ENCODE peak calls at places on chromosomes 6 and 20, in five cellular contexts. B is heart right ventricle; M is cardiac muscle cell; C is pancreas; Z is effector memory CD4-positive, alpha-beta T cell. G is an unnamed sample. For H3K4me1 and H3K9me3, the result is how much of the 10 kb centered on the place peaks cover.

GRCh38 chr6:16045238-16045637 is 83.6 kb upstream of the MYLIP start:
- DNase-seq in B (no peak), Z (no peak), C (no peak), M (no peak), G (peak)

GRCh38 chr6:166029506-166029905 is 138.1 kb downstream of the TBXT start:
- DNase-seq in B (no peak), Z (no peak), C (no peak), M (no peak), G (no peak)

GRCh38 chr20:38159539-38159938 is 5.5 kb downstream of the TGM2 start:
- DNase-seq in C (no peak), B (no peak), Z (no peak), M (no peak), G (no peak)

GRCh38 chr6:37429352-37429750 is 3.7 kb upstream of the CMTR1 start:
- DNase-seq in M (no peak), B (no peak), Z (no peak), C (no peak), G (no peak)

GRCh38 chr6:118501816-118502568 is 46.1 kb upstream of the PLN start:
- DNase-seq in B (no peak), Z (no peak), M (no peak), C (no peak), G (no peak)

GRCh38 chr20:37218431-37218830 is 39.1 kb upstream of the MROH8 start:
- DNase-seq in C (no peak), M (no peak), B (no peak), Z (no peak), G (no peak)

GRCh38 chr20:16821211-16822089 is 73.3 kb downstream of the OTOR start:
- DNase-seq in M (peak), Z (no peak), C (no peak), B (no peak), G (no peak)

GRCh38 chr6:156828280-156828703 is 51.1 kb downstream of the ARID1B start:
- DNase-seq in B (no peak), C (no peak), M (no peak), Z (no peak), G (no peak)

GRCh38 chr6:122416825-122417224 is 17.4 kb downstream of the HSF2 start:
- DNase-seq in C (no peak), Z (no peak), M (peak), B (no peak), G (no peak)

GRCh38 chr6:15946701-15947390 is 182.0 kb upstream of the MYLIP start:
- DNase-seq in B (no peak), C (no peak), Z (no peak), M (no peak), G (no peak)

GRCh38 chr6:112464901-112465661 is 118.0 kb downstream of the RFPL4B start:
- DNase-seq in M (no peak), C (no peak), Z (no peak), B (no peak), G (no peak)

GRCh38 chr6:28981833-28982475 is 23.2 kb downstream of the ZNF311 start:
- DNase-seq in B (peak), M (peak), C (peak), Z (peak), G (peak)

GRCh38 chr6:167704396-167704801 is 122.3 kb upstream of the AFDN start:
- DNase-seq in Z (no peak), M (no peak), B (no peak), C (no peak), G (no peak)

GRCh38 chr6:35072051-35072697 is 69.0 kb downstream of the TCP11 start:
- DNase-seq in Z (no peak), B (no peak), M (no peak), C (no peak), G (no peak)

GRCh38 chr6:28207244-28208179 is 17.6 kb upstream of the ZSCAN9 start:
- DNase-seq in B (no peak), C (no peak), Z (no peak), M (peak), G (no peak)

GRCh38 chr20:48669946-48670630 is 157.7 kb downstream of the PREX1 start:
- DNase-seq in Z (no peak), M (no peak), B (no peak), C (no peak), G (no peak)

GRCh38 chr6:136962661-136963060 is 40.6 kb downstream of the SLC35D3 start:
- DNase-seq in B (peak), C (no peak), Z (no peak), M (peak), G (no peak)

GRCh38 chr6:63272397-63272796 is 47.4 kb downstream of the LGSN start:
- DNase-seq in B (no peak), C (no peak), Z (no peak), M (peak), G (no peak)

GRCh38 chr6:142732790-142733189 is 212.2 kb downstream of the HIVEP2 start:
- DNase-seq in Z (no peak), B (no peak), C (no peak), M (no peak), G (no peak)

GRCh38 chr20:59137532-59137931 is 26.1 kb upstream of the ZNF831 start:
- DNase-seq in Z (no peak), C (no peak), B (peak), M (no peak), G (peak)

GRCh38 chr6:139647816-139648215 is 273.4 kb upstream of the CITED2 start:
- DNase-seq in B (no peak), M (no peak), C (no peak), Z (no peak), G (no peak)

GRCh38 chr20:24370249-24370648 is 99.2 kb upstream of the SYNDIG1 start:
- DNase-seq in C (no peak), B (no peak), Z (no peak), M (no peak), G (no peak)
- H3K4me1 ChIP-seq in C (under half), B (under half), Z (under half), M (under half), G (under half)

GRCh38 chr6:158029668-158030230 is 48.1 kb downstream of the SYNJ2 start:
- DNase-seq in C (no peak), M (no peak), Z (no peak), B (no peak), G (no peak)

GRCh38 chr6:158028421-158028820 is 46.8 kb downstream of the SYNJ2 start:
- DNase-seq in C (peak), Z (no peak), M (no peak), B (no peak), G (no peak)

GRCh38 chr6:158026901-158027589 is 45.4 kb downstream of the SYNJ2 start:
- DNase-seq in C (peak), B (no peak), M (no peak), Z (no peak), G (no peak)

GRCh38 chr6:158027590-158028285 is 46.1 kb downstream of the SYNJ2 start:
- DNase-seq in Z (no peak), M (no peak), C (peak), B (no peak), G (no peak)

DNA sequence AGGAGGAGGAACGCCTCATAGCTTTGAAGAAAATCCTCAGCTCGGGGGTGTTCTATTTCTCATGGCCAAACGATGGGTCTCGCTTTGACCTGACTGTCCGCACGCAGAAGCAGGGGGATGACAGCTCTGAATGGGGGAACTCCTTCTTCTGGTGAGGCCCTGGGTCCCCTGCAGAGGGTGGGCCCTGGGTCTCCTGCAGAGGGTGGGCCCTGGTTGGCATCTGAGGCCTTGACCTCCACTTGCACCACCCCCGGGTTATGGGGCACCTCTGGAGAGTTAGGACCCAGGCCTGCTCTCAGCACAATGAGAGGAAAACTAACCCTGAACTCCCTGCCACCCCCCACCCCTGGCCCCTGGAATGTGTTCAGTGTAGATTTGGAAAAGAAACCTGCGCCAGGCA is 47.2 kb downstream of the SYNJ2 start:
- DNase-seq in B (no peak), C (no peak), Z (no peak), M (no peak), G (no peak)
- H3K27ac ChIP-seq in B (peak), C (no peak), Z (no peak), M (no peak), G (no peak)

GRCh38 chr6:107400748-107401147 is 58.6 kb downstream of the PDSS2 start:
- DNase-seq in C (no peak), Z (no peak), B (no peak), M (no peak), G (no peak)
- H3K9me3 ChIP-seq in C (under half), Z (under half), B (under half), M (under half), G (under half)

GRCh38 chr6:31820051-31820389 is 4.7 kb downstream of the HSPA1A start:
- DNase-seq in C (no peak), M (no peak), B (no peak), Z (no peak), G (no peak)

GRCh38 chr6:31826793-31827285 is 699 bp upstream of the HSPA1B start:
- DNase-seq in C (peak), Z (no peak), B (peak), M (peak), G (peak)

GRCh38 chr6:31822038-31822821 is 5.3 kb upstream of the HSPA1B start:
- DNase-seq in Z (peak), C (peak), M (peak), B (peak), G (peak)

GRCh38 chr6:31825553-31825952 is 2.0 kb upstream of the HSPA1B start:
- DNase-seq in M (no peak), B (no peak), Z (no peak), C (no peak), G (no peak)

DNA sequence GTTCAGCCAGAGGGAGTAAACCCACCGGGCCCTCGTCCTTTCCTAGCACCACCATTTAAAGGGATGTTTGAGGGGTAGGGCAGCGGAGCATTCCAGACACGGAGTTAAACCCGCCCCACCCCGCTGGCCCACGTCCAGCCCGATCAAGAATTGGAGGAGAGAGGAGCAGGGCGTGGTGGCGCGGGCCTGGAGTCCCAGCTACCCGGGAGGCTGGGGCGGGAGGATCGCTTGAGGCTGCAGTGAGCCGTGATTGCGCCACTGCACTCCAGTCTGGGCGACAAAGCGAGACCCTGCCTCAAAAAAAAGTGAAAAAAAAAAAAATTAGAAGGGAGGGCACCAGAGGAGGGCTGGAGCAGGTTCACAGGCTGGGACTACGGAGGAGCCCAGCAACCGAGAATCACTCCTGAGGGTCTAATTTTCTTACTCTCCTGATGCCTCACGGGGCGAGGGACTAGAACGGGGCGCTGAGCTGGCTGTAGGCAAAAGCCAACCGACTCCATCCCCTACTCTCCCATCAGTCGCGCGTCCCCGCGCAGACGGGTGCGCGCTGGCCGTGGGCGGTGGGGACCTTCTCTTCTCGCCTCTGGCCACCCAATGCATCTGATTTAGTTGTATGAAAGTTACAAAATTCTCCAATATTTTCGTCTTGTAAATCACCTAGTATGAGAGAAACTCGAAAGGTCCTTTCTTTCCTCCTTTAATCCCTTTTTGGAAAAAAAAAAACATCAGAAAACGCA is 6.1 kb upstream of the HSPA1B start:
- DNase-seq in M (peak), C (peak), Z (no peak), B (peak), G (peak)
- H3K4me1 ChIP-seq in M (under half), C (half or more), Z (under half), B (half or more), G (under half)